ENCODE peak calls at places on chromosomes 1 and 21, in eight cellular contexts. One of them, this sample, is unnamed.

GRCh38 chr1:208101661-208102431 is 142.3 kb downstream of the PLXNA2 start:
- DNase-seq in cardiac fibroblast: peak; percentile 64
- DNase-seq in A673: no peak
- DNase-seq in H1: no peak
- DNase-seq in uterus: peak; percentile 52
- DNase-seq in fibroblast of lung: peak; percentile 64
- DNase-seq in NB4: no peak
- DNase-seq in sigmoid colon: no peak
- DNase-seq in this sample: peak; percentile 37

GRCh38 chr1:64220241-64220640 is 16.8 kb downstream of the UBE2U start:
- DNase-seq in cardiac fibroblast: peak; percentile 45
- DNase-seq in A673: no peak
- DNase-seq in H1: no peak
- DNase-seq in uterus: no peak
- DNase-seq in fibroblast of lung: peak; percentile 52
- DNase-seq in NB4: no peak
- DNase-seq in sigmoid colon: no peak
- DNase-seq in this sample: peak; percentile 56

GRCh38 chr21:34639882-34640788 is 25.2 kb upstream of the RCAN1 start:
- DNase-seq in cardiac fibroblast: peak; percentile 11
- DNase-seq in A673: no peak
- DNase-seq in H1: no peak
- DNase-seq in uterus: no peak
- DNase-seq in fibroblast of lung: peak; percentile 22
- DNase-seq in NB4: no peak
- DNase-seq in sigmoid colon: no peak
- DNase-seq in this sample: peak; percentile 29

GRCh38 chr1:38129473-38129872 is 82.9 kb upstream of the POU3F1 start:
- DNase-seq in cardiac fibroblast: no peak
- DNase-seq in A673: no peak
- DNase-seq in H1: no peak
- DNase-seq in uterus: no peak
- DNase-seq in fibroblast of lung: no peak
- DNase-seq in NB4: no peak
- DNase-seq in sigmoid colon: peak; percentile 22
- DNase-seq in this sample: no peak

GRCh38 chr1:9308236-9308635 is 15.5 kb downstream of the SPSB1 start:
- DNase-seq in cardiac fibroblast: no peak
- DNase-seq in A673: no peak
- DNase-seq in H1: no peak
- DNase-seq in uterus: no peak
- DNase-seq in fibroblast of lung: no peak
- DNase-seq in NB4: no peak
- DNase-seq in sigmoid colon: no peak
- DNase-seq in this sample: no peak

GRCh38 chr1:46183926-46184557 is 7.8 kb upstream of the P3R3URF start:
- DNase-seq in cardiac fibroblast: no peak
- DNase-seq in A673: no peak
- DNase-seq in H1: no peak
- DNase-seq in uterus: no peak
- DNase-seq in fibroblast of lung: no peak
- DNase-seq in NB4: no peak
- DNase-seq in sigmoid colon: no peak
- DNase-seq in this sample: no peak

GRCh38 chr1:100972185-100972584 is 53.4 kb downstream of the DPH5 start:
- DNase-seq in cardiac fibroblast: no peak
- DNase-seq in A673: no peak
- DNase-seq in H1: no peak
- DNase-seq in uterus: no peak
- DNase-seq in fibroblast of lung: no peak
- DNase-seq in NB4: no peak
- DNase-seq in sigmoid colon: no peak
- DNase-seq in this sample: no peak

GRCh38 chr1:85200367-85200869 is 398 bp downstream of the SYDE2 start:
- DNase-seq in cardiac fibroblast: peak; percentile 6
- DNase-seq in A673: peak; percentile 64
- DNase-seq in H1: no peak
- DNase-seq in uterus: peak; percentile 29
- DNase-seq in fibroblast of lung: no peak
- DNase-seq in NB4: peak; percentile 52
- DNase-seq in sigmoid colon: peak; percentile 77
- DNase-seq in this sample: no peak

GRCh38 chr1:183580281-183580682 is 10.0 kb downstream of the NCF2 start:
- DNase-seq in cardiac fibroblast: peak; percentile 23
- DNase-seq in A673: peak; percentile 43
- DNase-seq in H1: peak; percentile 23
- DNase-seq in uterus: peak; percentile 21
- DNase-seq in fibroblast of lung: no peak
- DNase-seq in NB4: peak; percentile 68
- DNase-seq in sigmoid colon: no peak
- DNase-seq in this sample: peak; percentile 31

GRCh38 chr1:35319988-35320713 is 51.6 kb downstream of the ZMYM4 start:
- DNase-seq in cardiac fibroblast: peak; percentile 40
- DNase-seq in A673: no peak
- DNase-seq in H1: no peak
- DNase-seq in uterus: no peak
- DNase-seq in fibroblast of lung: peak; percentile 5
- DNase-seq in NB4: no peak
- DNase-seq in sigmoid colon: no peak
- DNase-seq in this sample: peak; percentile 18

GRCh38 chr21:46434322-46434958 is 24.3 kb upstream of the DIP2A start:
- DNase-seq in cardiac fibroblast: no peak
- DNase-seq in A673: no peak
- DNase-seq in H1: no peak
- DNase-seq in uterus: no peak
- DNase-seq in fibroblast of lung: no peak
- DNase-seq in NB4: no peak
- DNase-seq in sigmoid colon: no peak
- DNase-seq in this sample: no peak

GRCh38 chr1:179425186-179425585 is 59.4 kb downstream of the AXDND1 start:
- DNase-seq in cardiac fibroblast: no peak
- DNase-seq in A673: no peak
- DNase-seq in H1: no peak
- DNase-seq in uterus: no peak
- DNase-seq in fibroblast of lung: no peak
- DNase-seq in NB4: no peak
- DNase-seq in sigmoid colon: no peak
- DNase-seq in this sample: no peak

GRCh38 chr1:4062560-4062959 is 162.5 kb upstream of the C1orf174 start:
- DNase-seq in cardiac fibroblast: no peak
- DNase-seq in A673: no peak
- DNase-seq in H1: no peak
- DNase-seq in uterus: no peak
- DNase-seq in fibroblast of lung: no peak
- DNase-seq in NB4: no peak
- DNase-seq in sigmoid colon: no peak
- DNase-seq in this sample: no peak

GRCh38 chr21:41642399-41642798 is 124.5 kb downstream of the RIPK4 start:
- DNase-seq in cardiac fibroblast: no peak
- DNase-seq in A673: no peak
- DNase-seq in H1: no peak
- DNase-seq in uterus: no peak
- DNase-seq in fibroblast of lung: peak; percentile 11
- DNase-seq in NB4: no peak
- DNase-seq in sigmoid colon: no peak
- DNase-seq in this sample: peak; percentile 62

GRCh38 chr1:203288351-203288894 is 16.9 kb upstream of the BTG2 start:
- DNase-seq in cardiac fibroblast: no peak
- DNase-seq in A673: no peak
- DNase-seq in H1: no peak
- DNase-seq in uterus: no peak
- DNase-seq in fibroblast of lung: no peak
- DNase-seq in NB4: no peak
- DNase-seq in sigmoid colon: no peak
- DNase-seq in this sample: no peak

GRCh38 chr1:94772230-94772641 is 47.9 kb upstream of the SLC44A3 start:
- DNase-seq in cardiac fibroblast: peak; percentile 81
- DNase-seq in A673: no peak
- DNase-seq in H1: no peak
- DNase-seq in uterus: no peak
- DNase-seq in fibroblast of lung: peak; percentile 59
- DNase-seq in NB4: no peak
- DNase-seq in sigmoid colon: no peak
- DNase-seq in this sample: peak; percentile 73

GRCh38 chr1:16374266-16374665 is 7.2 kb downstream of the SZRD1 start:
- DNase-seq in cardiac fibroblast: no peak
- DNase-seq in A673: no peak
- DNase-seq in H1: no peak
- DNase-seq in uterus: no peak
- DNase-seq in fibroblast of lung: no peak
- DNase-seq in NB4: no peak
- DNase-seq in sigmoid colon: no peak
- DNase-seq in this sample: no peak

GRCh38 chr1:21931171-21932093 is 5.7 kb downstream of the HSPG2 start:
- DNase-seq in cardiac fibroblast: peak; percentile 91
- DNase-seq in A673: no peak
- DNase-seq in H1: no peak
- DNase-seq in uterus: peak; percentile 70
- DNase-seq in fibroblast of lung: peak; percentile 88
- DNase-seq in NB4: peak; percentile 44
- DNase-seq in sigmoid colon: peak; percentile 92
- DNase-seq in this sample: peak; percentile 89

GRCh38 chr21:14383596-14384210 is 757 bp upstream of the HSPA13 start:
- DNase-seq in cardiac fibroblast: peak; percentile 61
- DNase-seq in A673: peak; percentile 7
- DNase-seq in H1: peak; percentile 10
- DNase-seq in uterus: no peak
- DNase-seq in fibroblast of lung: peak; percentile 54
- DNase-seq in NB4: peak; percentile 58
- DNase-seq in sigmoid colon: no peak
- DNase-seq in this sample: peak; percentile 47

GRCh38 chr1:174008979-174009378 is 13.2 kb downstream of the RC3H1 start:
- DNase-seq in cardiac fibroblast: no peak
- DNase-seq in A673: no peak
- DNase-seq in H1: no peak
- DNase-seq in uterus: no peak
- DNase-seq in fibroblast of lung: no peak
- DNase-seq in NB4: peak; percentile 81
- DNase-seq in sigmoid colon: no peak
- DNase-seq in this sample: no peak

GRCh38 chr1:178599087-178599486 is 86.2 kb downstream of the TEX35 start:
- DNase-seq in cardiac fibroblast: no peak
- DNase-seq in A673: no peak
- DNase-seq in H1: no peak
- DNase-seq in uterus: no peak
- DNase-seq in fibroblast of lung: no peak
- DNase-seq in NB4: no peak
- DNase-seq in sigmoid colon: no peak
- DNase-seq in this sample: no peak

DNA sequence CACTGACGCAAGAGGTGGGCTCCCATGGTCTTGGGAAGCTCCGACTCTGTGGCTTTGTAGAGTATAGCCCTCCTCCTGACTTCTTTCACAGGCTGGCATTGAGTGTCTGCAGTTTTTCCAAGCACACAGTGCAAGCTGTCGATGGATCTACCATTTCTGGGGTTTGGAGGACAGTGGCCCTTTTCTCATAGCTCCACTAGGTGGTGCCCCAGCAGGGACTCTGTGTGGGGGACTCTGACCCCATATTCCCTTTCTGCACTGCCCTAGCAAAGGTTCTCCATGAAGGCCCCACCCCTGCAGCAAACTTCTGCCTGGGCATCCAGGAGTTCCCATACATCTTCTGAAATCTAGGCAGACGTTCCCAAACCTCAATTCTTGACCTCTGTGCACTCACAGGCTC is 236.2 kb downstream of the COL11A1 start:
- DNase-seq in cardiac fibroblast: no peak
- DNase-seq in A673: no peak
- DNase-seq in H1: no peak
- DNase-seq in uterus: no peak
- DNase-seq in fibroblast of lung: no peak
- DNase-seq in NB4: no peak
- DNase-seq in sigmoid colon: no peak
- DNase-seq in this sample: no peak
- TF ChIP-seq CTCF in cardiac fibroblast: no peak
- TF ChIP-seq CTCF in A673: no peak
- TF ChIP-seq CTCF in H1: no peak
- TF ChIP-seq CTCF in uterus: no peak
- TF ChIP-seq CTCF in fibroblast of lung: no peak
- TF ChIP-seq CTCF in NB4: peak; percentile 26
- TF ChIP-seq CTCF in sigmoid colon: no peak
- TF ChIP-seq CTCF in this sample: peak; percentile 7

DNA sequence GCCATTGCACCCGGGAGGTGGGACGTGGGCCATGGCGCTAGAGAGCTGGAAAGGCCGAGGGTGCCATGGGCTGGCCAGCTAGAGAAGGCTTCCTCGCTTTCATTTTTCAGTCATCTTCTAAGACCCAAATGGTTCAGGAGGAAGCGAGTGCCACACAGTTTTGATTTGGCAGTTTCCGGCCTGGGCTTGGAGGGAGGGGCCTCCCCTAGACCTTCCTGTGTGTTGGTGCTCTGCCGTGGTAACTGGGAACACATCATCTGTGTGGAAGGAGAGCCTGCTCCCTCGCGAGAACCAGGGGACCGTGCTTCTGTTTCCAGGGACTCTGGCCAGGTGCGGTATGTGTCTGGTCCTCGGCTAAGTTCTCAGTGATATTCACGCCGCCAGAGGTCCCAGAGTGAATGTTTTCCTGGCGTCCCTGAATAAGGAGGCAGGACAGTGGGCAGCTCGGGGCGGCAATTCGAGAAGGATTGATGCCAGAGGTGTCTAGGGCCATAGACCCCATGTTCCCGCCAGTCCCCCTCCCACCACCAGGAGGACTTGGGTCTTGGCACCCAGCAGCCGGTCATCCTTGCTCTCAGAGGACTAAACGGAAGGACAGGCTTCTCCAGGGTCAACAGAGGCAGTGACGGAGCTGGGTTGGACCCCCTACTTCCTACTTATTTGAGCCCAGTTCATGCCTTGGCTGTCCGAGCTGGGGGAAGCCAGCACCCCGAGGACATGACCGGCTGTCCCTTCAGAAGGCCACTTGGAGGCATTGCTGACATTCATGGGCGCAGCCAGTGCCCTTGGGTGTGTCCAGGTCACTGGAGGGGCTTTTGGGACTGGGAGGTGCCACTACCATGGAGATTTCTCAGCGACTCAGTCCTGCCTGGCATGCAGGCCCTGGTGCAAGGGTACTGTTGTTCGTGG is 2.7 kb upstream of the NPHP4 start:
- DNase-seq in cardiac fibroblast: no peak
- DNase-seq in A673: no peak
- DNase-seq in H1: no peak
- DNase-seq in uterus: no peak
- DNase-seq in fibroblast of lung: no peak
- DNase-seq in NB4: no peak
- DNase-seq in sigmoid colon: no peak
- DNase-seq in this sample: no peak
- H3K4me3 ChIP-seq in cardiac fibroblast: no peak overlapping the region
- H3K4me3 ChIP-seq in A673: no peak overlapping the region
- H3K4me3 ChIP-seq in H1: no peak overlapping the region
- H3K4me3 ChIP-seq in uterus: no peak overlapping the region
- H3K4me3 ChIP-seq in fibroblast of lung: no peak overlapping the region
- H3K4me3 ChIP-seq in NB4: no peak overlapping the region
- H3K4me3 ChIP-seq in sigmoid colon: no peak overlapping the region
- H3K4me3 ChIP-seq in this sample: no peak overlapping the region

GRCh38 chr1:160416369-160416768 is 16.0 kb downstream of the VANGL2 start:
- DNase-seq in cardiac fibroblast: peak; percentile 45
- DNase-seq in A673: peak; percentile 50
- DNase-seq in H1: no peak
- DNase-seq in uterus: no peak
- DNase-seq in fibroblast of lung: peak; percentile 19
- DNase-seq in NB4: peak; percentile 39
- DNase-seq in sigmoid colon: no peak
- DNase-seq in this sample: peak; percentile 26
- TF ChIP-seq CTCF in cardiac fibroblast: peak; percentile 53
- TF ChIP-seq CTCF in A673: peak; percentile 56
- TF ChIP-seq CTCF in H1: peak; percentile 76
- TF ChIP-seq CTCF in uterus: no peak
- TF ChIP-seq CTCF in fibroblast of lung: peak; percentile 42
- TF ChIP-seq CTCF in NB4: peak; percentile 52
- TF ChIP-seq CTCF in sigmoid colon: no peak
- TF ChIP-seq CTCF in this sample: peak; percentile 34

GRCh38 chr21:29025328-29025713 is 853 bp downstream of the USP16 start:
- DNase-seq in cardiac fibroblast: peak; percentile 45
- DNase-seq in A673: no peak
- DNase-seq in H1: no peak
- DNase-seq in uterus: no peak
- DNase-seq in fibroblast of lung: no peak
- DNase-seq in NB4: peak; percentile 31
- DNase-seq in sigmoid colon: no peak
- DNase-seq in this sample: peak; percentile 55
- H3K4me3 ChIP-seq in cardiac fibroblast: peak overlapping the region; percentile 81
- H3K4me3 ChIP-seq in A673: peak overlapping the region; percentile 74
- H3K4me3 ChIP-seq in H1: peak overlapping the region; percentile 99
- H3K4me3 ChIP-seq in uterus: peak overlapping the region; percentile 88
- H3K4me3 ChIP-seq in fibroblast of lung: peak overlapping the region; percentile 84
- H3K4me3 ChIP-seq in NB4: peak overlapping the region; percentile 100
- H3K4me3 ChIP-seq in sigmoid colon: peak overlapping the region; percentile 72
- H3K4me3 ChIP-seq in this sample: peak overlapping the region; percentile 78